ENCODE peak calls at places on chromosomes 13 and 19, in nine cellular contexts. One of them, this sample, is unnamed.

GRCh38 chr19:46015961-46016425 is 6.9 kb downstream of the PGLYRP1 start:
- DNase-seq in IMR-90: no peak
- DNase-seq in uterus: no peak
- DNase-seq in tibial nerve: no peak
- DNase-seq in A549: peak
- DNase-seq in body of pancreas: no peak
- DNase-seq in suprapubic skin: no peak
- DNase-seq in prostate gland: no peak
- DNase-seq in sigmoid colon: no peak
- DNase-seq in this sample: peak

GRCh38 chr13:71054358-71054757 is 812.6 kb downstream of the DACH1 start:
- DNase-seq in IMR-90: no peak
- DNase-seq in uterus: no peak
- DNase-seq in tibial nerve: no peak
- DNase-seq in A549: no peak
- DNase-seq in body of pancreas: no peak
- DNase-seq in suprapubic skin: no peak
- DNase-seq in prostate gland: no peak
- DNase-seq in sigmoid colon: no peak
- DNase-seq in this sample: no peak

GRCh38 chr13:76383671-76384461 is 502.3 kb downstream of the KCTD12 start:
- DNase-seq in IMR-90: peak
- DNase-seq in uterus: no peak
- DNase-seq in tibial nerve: no peak
- DNase-seq in A549: peak
- DNase-seq in body of pancreas: peak
- DNase-seq in suprapubic skin: no peak
- DNase-seq in prostate gland: no peak
- DNase-seq in sigmoid colon: peak
- DNase-seq in this sample: peak

GRCh38 chr13:20489185-20489820 is 36.4 kb downstream of the CRYL1 start:
- DNase-seq in IMR-90: peak
- DNase-seq in uterus: peak
- DNase-seq in tibial nerve: no peak
- DNase-seq in A549: no peak
- DNase-seq in body of pancreas: peak
- DNase-seq in suprapubic skin: no peak
- DNase-seq in prostate gland: peak
- DNase-seq in sigmoid colon: no peak
- DNase-seq in this sample: no peak

GRCh38 chr13:50149932-50150331 is 134.7 kb downstream of the KCNRG start:
- DNase-seq in IMR-90: no peak
- DNase-seq in uterus: peak
- DNase-seq in tibial nerve: no peak
- DNase-seq in A549: no peak
- DNase-seq in body of pancreas: peak
- DNase-seq in suprapubic skin: no peak
- DNase-seq in prostate gland: no peak
- DNase-seq in sigmoid colon: no peak
- DNase-seq in this sample: no peak

GRCh38 chr19:37874784-37875183 is 31.6 kb downstream of the WDR87 start:
- DNase-seq in IMR-90: peak
- DNase-seq in uterus: no peak
- DNase-seq in tibial nerve: no peak
- DNase-seq in A549: no peak
- DNase-seq in body of pancreas: no peak
- DNase-seq in suprapubic skin: no peak
- DNase-seq in prostate gland: no peak
- DNase-seq in sigmoid colon: no peak
- DNase-seq in this sample: no peak

GRCh38 chr19:46373573-46374359 is 26.9 kb downstream of the PPP5C start:
- DNase-seq in IMR-90: peak
- DNase-seq in uterus: no peak
- DNase-seq in tibial nerve: no peak
- DNase-seq in A549: peak
- DNase-seq in body of pancreas: peak
- DNase-seq in suprapubic skin: peak
- DNase-seq in prostate gland: peak
- DNase-seq in sigmoid colon: peak
- DNase-seq in this sample: peak

GRCh38 chr19:19278315-19278714 is 5.2 kb upstream of the TM6SF2 start:
- DNase-seq in IMR-90: no peak
- DNase-seq in uterus: no peak
- DNase-seq in tibial nerve: no peak
- DNase-seq in A549: no peak
- DNase-seq in body of pancreas: no peak
- DNase-seq in suprapubic skin: no peak
- DNase-seq in prostate gland: no peak
- DNase-seq in sigmoid colon: no peak
- DNase-seq in this sample: no peak

GRCh38 chr13:99228737-99229691 is 28.4 kb downstream of the UBAC2 start:
- DNase-seq in IMR-90: peak
- DNase-seq in uterus: no peak
- DNase-seq in tibial nerve: no peak
- DNase-seq in A549: no peak
- DNase-seq in body of pancreas: no peak
- DNase-seq in suprapubic skin: no peak
- DNase-seq in prostate gland: no peak
- DNase-seq in sigmoid colon: no peak
- DNase-seq in this sample: no peak

GRCh38 chr19:47623151-47623920 is 14.4 kb downstream of the BICRA start:
- DNase-seq in IMR-90: no peak
- DNase-seq in uterus: no peak
- DNase-seq in tibial nerve: no peak
- DNase-seq in A549: no peak
- DNase-seq in body of pancreas: no peak
- DNase-seq in suprapubic skin: no peak
- DNase-seq in prostate gland: no peak
- DNase-seq in sigmoid colon: no peak
- DNase-seq in this sample: no peak

GRCh38 chr13:66994498-66995365 is 235.4 kb downstream of the PCDH9 start:
- DNase-seq in IMR-90: no peak
- DNase-seq in uterus: no peak
- DNase-seq in tibial nerve: no peak
- DNase-seq in A549: peak
- DNase-seq in body of pancreas: no peak
- DNase-seq in suprapubic skin: no peak
- DNase-seq in prostate gland: no peak
- DNase-seq in sigmoid colon: no peak
- DNase-seq in this sample: no peak

GRCh38 chr13:46134961-46135522 is 30.2 kb upstream of the CPB2 start:
- DNase-seq in IMR-90: peak
- DNase-seq in uterus: no peak
- DNase-seq in tibial nerve: no peak
- DNase-seq in A549: no peak
- DNase-seq in body of pancreas: peak
- DNase-seq in suprapubic skin: no peak
- DNase-seq in prostate gland: peak
- DNase-seq in sigmoid colon: no peak
- DNase-seq in this sample: no peak

GRCh38 chr13:59478908-59479307 is 684.8 kb downstream of the DIAPH3 start:
- DNase-seq in IMR-90: no peak
- DNase-seq in uterus: no peak
- DNase-seq in tibial nerve: no peak
- DNase-seq in A549: no peak
- DNase-seq in body of pancreas: no peak
- DNase-seq in suprapubic skin: no peak
- DNase-seq in prostate gland: no peak
- DNase-seq in sigmoid colon: no peak
- DNase-seq in this sample: no peak

GRCh38 chr13:59479629-59480028 is 684.1 kb downstream of the DIAPH3 start:
- DNase-seq in IMR-90: no peak
- DNase-seq in uterus: no peak
- DNase-seq in tibial nerve: no peak
- DNase-seq in A549: no peak
- DNase-seq in body of pancreas: no peak
- DNase-seq in suprapubic skin: no peak
- DNase-seq in prostate gland: no peak
- DNase-seq in sigmoid colon: no peak
- DNase-seq in this sample: no peak

GRCh38 chr13:59475911-59476310 is 687.8 kb downstream of the DIAPH3 start:
- DNase-seq in IMR-90: no peak
- DNase-seq in uterus: no peak
- DNase-seq in tibial nerve: no peak
- DNase-seq in A549: no peak
- DNase-seq in body of pancreas: no peak
- DNase-seq in suprapubic skin: no peak
- DNase-seq in prostate gland: no peak
- DNase-seq in sigmoid colon: no peak
- DNase-seq in this sample: no peak

GRCh38 chr13:59476376-59476775 is 687.4 kb downstream of the DIAPH3 start:
- DNase-seq in IMR-90: peak
- DNase-seq in uterus: no peak
- DNase-seq in tibial nerve: no peak
- DNase-seq in A549: no peak
- DNase-seq in body of pancreas: no peak
- DNase-seq in suprapubic skin: no peak
- DNase-seq in prostate gland: no peak
- DNase-seq in sigmoid colon: peak
- DNase-seq in this sample: no peak

GRCh38 chr13:59477011-59477410 is 686.7 kb downstream of the DIAPH3 start:
- DNase-seq in IMR-90: no peak
- DNase-seq in uterus: no peak
- DNase-seq in tibial nerve: no peak
- DNase-seq in A549: peak
- DNase-seq in body of pancreas: no peak
- DNase-seq in suprapubic skin: no peak
- DNase-seq in prostate gland: no peak
- DNase-seq in sigmoid colon: no peak
- DNase-seq in this sample: no peak
- TF ChIP-seq CTCF in IMR-90: peak
- TF ChIP-seq CTCF in uterus: no peak
- TF ChIP-seq CTCF in tibial nerve: no peak
- TF ChIP-seq CTCF in A549: no peak
- TF ChIP-seq CTCF in body of pancreas: no peak
- TF ChIP-seq CTCF in suprapubic skin: no peak
- TF ChIP-seq CTCF in prostate gland: no peak
- TF ChIP-seq CTCF in sigmoid colon: no peak
- TF ChIP-seq CTCF in this sample: peak

GRCh38 chr19:9430444-9430843 is 4.9 kb downstream of the ZNF266 start:
- DNase-seq in IMR-90: no peak
- DNase-seq in uterus: no peak
- DNase-seq in tibial nerve: no peak
- DNase-seq in A549: no peak
- DNase-seq in body of pancreas: no peak
- DNase-seq in suprapubic skin: no peak
- DNase-seq in prostate gland: no peak
- DNase-seq in sigmoid colon: no peak
- DNase-seq in this sample: no peak

GRCh38 chr19:9436358-9436757 is 985 bp upstream of the ZNF266 start:
- DNase-seq in IMR-90: no peak
- DNase-seq in uterus: no peak
- DNase-seq in tibial nerve: no peak
- DNase-seq in A549: no peak
- DNase-seq in body of pancreas: no peak
- DNase-seq in suprapubic skin: no peak
- DNase-seq in prostate gland: no peak
- DNase-seq in sigmoid colon: no peak
- DNase-seq in this sample: no peak

GRCh38 chr19:9431475-9431874 is 3.9 kb downstream of the ZNF266 start:
- DNase-seq in IMR-90: peak
- DNase-seq in uterus: no peak
- DNase-seq in tibial nerve: no peak
- DNase-seq in A549: no peak
- DNase-seq in body of pancreas: peak
- DNase-seq in suprapubic skin: no peak
- DNase-seq in prostate gland: no peak
- DNase-seq in sigmoid colon: no peak
- DNase-seq in this sample: no peak

GRCh38 chr19:9435279-9436268 is at the start of gene ZNF266:
- DNase-seq in IMR-90: peak
- DNase-seq in uterus: peak
- DNase-seq in tibial nerve: peak
- DNase-seq in A549: peak
- DNase-seq in body of pancreas: peak
- DNase-seq in suprapubic skin: peak
- DNase-seq in prostate gland: peak
- DNase-seq in sigmoid colon: peak
- DNase-seq in this sample: peak
- TF ChIP-seq POLR2A in IMR-90: peak
- TF ChIP-seq POLR2A in uterus: no peak
- TF ChIP-seq POLR2A in tibial nerve: no peak
- TF ChIP-seq POLR2A in A549: no peak
- TF ChIP-seq POLR2A in body of pancreas: peak
- TF ChIP-seq POLR2A in suprapubic skin: peak
- TF ChIP-seq POLR2A in prostate gland: peak
- TF ChIP-seq POLR2A in sigmoid colon: no peak
- TF ChIP-seq POLR2A in this sample: no peak

GRCh38 chr19:36051236-36051635 is 2.8 kb downstream of the THAP8 start:
- DNase-seq in IMR-90: no peak
- DNase-seq in uterus: no peak
- DNase-seq in tibial nerve: no peak
- DNase-seq in A549: peak
- DNase-seq in body of pancreas: no peak
- DNase-seq in suprapubic skin: no peak
- DNase-seq in prostate gland: no peak
- DNase-seq in sigmoid colon: no peak
- DNase-seq in this sample: no peak
- TF ChIP-seq CTCF in IMR-90: peak
- TF ChIP-seq CTCF in uterus: no peak
- TF ChIP-seq CTCF in tibial nerve: no peak
- TF ChIP-seq CTCF in A549: peak
- TF ChIP-seq CTCF in body of pancreas: no peak
- TF ChIP-seq CTCF in suprapubic skin: no peak
- TF ChIP-seq CTCF in prostate gland: no peak
- TF ChIP-seq CTCF in sigmoid colon: no peak
- TF ChIP-seq CTCF in this sample: no peak

DNA sequence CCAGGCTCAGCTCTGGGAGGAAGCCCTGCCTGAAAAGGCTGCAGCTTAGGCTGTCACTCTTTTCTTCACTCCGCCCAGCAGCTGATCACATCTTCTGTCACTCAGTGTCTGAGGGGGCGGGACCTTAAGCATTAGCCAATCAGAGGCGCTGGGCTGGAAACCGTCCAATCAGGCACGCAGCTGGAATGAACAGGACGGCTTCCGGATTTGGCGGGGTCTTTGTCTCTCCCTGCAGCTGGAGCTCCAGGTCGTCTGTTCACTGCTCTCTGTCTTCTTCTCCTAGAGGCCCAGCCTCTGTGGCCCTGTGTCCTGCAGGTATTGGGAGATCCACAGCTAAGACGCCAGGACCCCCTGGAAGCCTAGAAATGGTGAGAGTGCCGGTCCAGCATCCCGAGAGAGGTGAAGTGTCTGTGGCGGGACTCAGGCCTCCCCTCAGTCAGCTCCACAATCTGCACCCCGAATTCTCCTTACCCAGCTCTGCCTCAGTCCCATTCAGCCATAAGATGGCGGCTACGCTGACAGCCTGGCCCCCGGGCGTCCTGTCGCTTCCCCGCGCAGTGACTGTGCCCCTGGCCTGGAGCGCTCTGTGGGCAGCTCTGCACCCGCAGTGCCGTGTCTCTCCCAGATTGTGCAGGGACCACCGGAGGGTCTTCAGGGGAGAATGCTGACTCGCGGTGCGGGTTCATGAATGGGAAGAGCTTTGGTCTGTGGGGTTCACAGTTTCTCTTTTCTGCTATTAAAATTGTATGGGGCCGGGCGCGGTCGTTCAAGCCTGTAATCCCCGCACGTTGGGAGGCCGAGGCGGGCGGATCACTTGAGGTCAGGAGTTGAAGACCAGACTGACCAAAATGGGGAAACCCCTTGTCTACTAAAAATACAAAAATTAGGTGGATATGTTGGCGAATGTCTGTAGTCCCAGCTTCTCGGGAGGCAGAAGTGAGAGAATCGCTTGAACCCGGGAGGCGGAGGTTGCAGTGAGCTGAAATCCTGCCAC is at the start of gene ZNF66:
- DNase-seq in IMR-90: peak
- DNase-seq in uterus: peak
- DNase-seq in tibial nerve: peak
- DNase-seq in A549: peak
- DNase-seq in body of pancreas: peak
- DNase-seq in suprapubic skin: peak
- DNase-seq in prostate gland: peak
- DNase-seq in sigmoid colon: peak
- DNase-seq in this sample: peak
- TF ChIP-seq POLR2A in IMR-90: peak
- TF ChIP-seq POLR2A in uterus: no peak
- TF ChIP-seq POLR2A in tibial nerve: peak
- TF ChIP-seq POLR2A in A549: no peak
- TF ChIP-seq POLR2A in body of pancreas: peak
- TF ChIP-seq POLR2A in suprapubic skin: peak
- TF ChIP-seq POLR2A in prostate gland: peak
- TF ChIP-seq POLR2A in sigmoid colon: peak
- TF ChIP-seq POLR2A in this sample: no peak

This sample was measured in heart left ventricle.